ENCODE peak calls at places on chromosomes 2 and 18, in eight cellular contexts. T, P, J, M, N, G, A and S are unnamed samples.

GRCh38 chr2:143574069-143574468 is 444.9 kb downstream of the ARHGAP15 start:
- DNase-seq in A (no peak), M (no peak), J (no peak), N (no peak), G (no peak), T (no peak), P (no peak), S (no peak)

GRCh38 chr2:10162586-10163497 is 40.3 kb downstream of the RRM2 start:
- DNase-seq in G (peak), P (no peak), J (no peak), T (no peak), A (no peak), M (no peak), N (no peak), S (no peak)

GRCh38 chr2:231676243-231676642 is 32.1 kb upstream of the PTMA start:
- DNase-seq in A (no peak), J (no peak), M (no peak), G (peak), T (no peak), P (no peak), N (no peak), S (no peak)

GRCh38 chr18:11553098-11553940 is 56.1 kb upstream of the SLC35G4 start:
- DNase-seq in G (peak), N (no peak), T (no peak), M (no peak), J (no peak), P (no peak), A (peak), S (no peak)

GRCh38 chr18:26902296-26902695 is 36.8 kb upstream of the AQP4 start:
- DNase-seq in N (no peak), P (no peak), A (no peak), T (no peak), J (no peak), G (no peak), M (no peak), S (no peak)

GRCh38 chr18:78884502-78884901 is 95.1 kb upstream of the SALL3 start:
- DNase-seq in P (no peak), N (no peak), A (no peak), M (no peak), J (no peak), G (no peak), T (no peak), S (no peak)

GRCh38 chr2:120262761-120263428 is 10.2 kb downstream of the RALB start:
- DNase-seq in J (no peak), P (no peak), N (no peak), T (no peak), G (no peak), A (no peak), M (no peak), S (no peak)

GRCh38 chr2:41061371-41061770 is 609.5 kb upstream of the SLC8A1 start:
- DNase-seq in N (no peak), M (no peak), T (no peak), A (no peak), J (no peak), P (no peak), G (no peak), S (no peak)

GRCh38 chr18:5309888-5310470 is 14.5 kb upstream of the ZBTB14 start:
- DNase-seq in T (no peak), M (no peak), P (no peak), J (peak), A (no peak), G (no peak), N (no peak), S (no peak)

GRCh38 chr2:227460079-227460485 is 11.9 kb upstream of the AGFG1 start:
- DNase-seq in T (peak), N (no peak), A (no peak), G (no peak), M (peak), J (peak), P (no peak), S (no peak)

GRCh38 chr2:71240794-71241193 is 13.9 kb upstream of the PAIP2B start:
- DNase-seq in J (no peak), A (no peak), P (no peak), M (no peak), T (no peak), G (no peak), N (no peak), S (no peak)

GRCh38 chr18:23317975-23318675 is 135.0 kb upstream of the RIOK3 start:
- DNase-seq in P (no peak), G (no peak), T (no peak), N (no peak), M (no peak), A (no peak), J (no peak), S (no peak)

GRCh38 chr2:20190862-20191713 is 33.8 kb downstream of the SDC1 start:
- DNase-seq in J (no peak), T (no peak), A (peak), P (no peak), G (peak), M (no peak), N (no peak), S (no peak)

GRCh38 chr2:239440511-239440959 is 39.7 kb upstream of the HDAC4 start:
- DNase-seq in G (no peak), N (peak), M (no peak), P (no peak), J (no peak), A (no peak), T (no peak), S (no peak)

GRCh38 chr2:134594399-134594798 is 124.4 kb downstream of the TMEM163 start:
- DNase-seq in G (no peak), T (no peak), J (no peak), P (no peak), N (no peak), M (no peak), A (no peak), S (no peak)

GRCh38 chr2:158184556-158185343 is 83.1 kb downstream of the UPP2 start:
- DNase-seq in J (no peak), N (no peak), M (no peak), G (no peak), T (no peak), A (no peak), P (no peak), S (no peak)

GRCh38 chr2:71611247-71611646 is 157.9 kb downstream of the DYSF start:
- DNase-seq in A (no peak), M (no peak), G (peak), J (no peak), T (no peak), N (no peak), P (peak), S (peak)

GRCh38 chr2:238286551-238286950 is 1.9 kb downstream of the PER2 start:
- DNase-seq in A (no peak), M (no peak), P (peak), T (peak), J (no peak), N (peak), G (no peak), S (peak)

GRCh38 chr2:28009732-28010131 is 119.2 kb downstream of the BABAM2 start:
- DNase-seq in J (no peak), G (no peak), M (no peak), N (no peak), T (no peak), P (no peak), A (no peak), S (no peak)

GRCh38 chr2:225599856-225600255 is 200.3 kb downstream of the NYAP2 start:
- DNase-seq in J (no peak), T (no peak), M (no peak), P (no peak), G (no peak), A (no peak), N (no peak), S (no peak)

DNA sequence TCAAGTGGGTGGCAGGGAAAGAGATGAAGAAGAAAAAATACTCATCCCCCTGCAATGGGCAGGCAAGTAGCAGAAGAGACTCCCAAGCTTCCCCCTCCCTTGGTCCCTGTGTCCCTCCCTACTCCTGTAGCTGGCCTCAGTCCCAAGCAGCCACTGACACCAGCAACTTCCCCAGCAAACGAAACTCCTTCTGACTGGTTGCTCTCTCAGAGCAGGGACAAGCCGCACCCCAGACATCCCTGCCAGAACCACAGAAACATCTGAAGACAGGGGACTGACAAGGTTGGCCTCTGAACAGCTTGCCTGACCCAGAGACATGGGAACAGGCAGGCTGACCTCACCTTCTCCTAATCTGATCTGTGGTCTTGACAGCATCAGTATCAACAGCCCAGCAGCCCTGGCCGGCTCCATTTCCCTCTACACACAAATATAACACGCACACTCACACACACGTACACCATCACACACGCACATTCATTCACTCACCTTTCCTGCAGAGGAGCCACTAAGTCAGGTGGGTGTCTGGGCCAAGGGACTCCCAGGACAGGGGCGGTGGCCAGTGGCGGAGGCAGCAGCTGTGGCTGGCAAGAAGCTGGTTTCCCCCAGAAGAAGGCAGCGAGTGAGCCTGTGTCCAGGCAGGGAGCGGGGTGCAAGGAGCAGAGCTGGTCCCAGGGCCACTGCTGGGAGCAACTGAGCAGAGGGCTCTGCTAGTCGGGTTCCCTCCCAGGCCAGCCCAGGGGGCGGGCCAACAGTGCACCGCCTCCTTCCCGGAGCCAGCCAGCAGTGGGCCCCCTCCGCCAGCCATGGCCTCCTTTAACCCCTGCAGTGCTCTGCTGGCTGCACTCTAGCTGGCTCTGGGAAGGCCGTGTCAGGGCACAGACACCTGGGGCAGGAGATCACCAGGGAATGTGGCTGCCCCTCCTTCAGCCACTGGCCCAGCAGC is 59.1 kb downstream of the TNS1 start:
- DNase-seq in G (peak), M (no peak), T (peak), A (peak), P (peak), N (peak), J (no peak), S (peak)
- H3K27ac ChIP-seq in G (no peak), M (no peak), T (peak), A (peak), P (peak), N (peak), J (no peak), S (peak)

DNA sequence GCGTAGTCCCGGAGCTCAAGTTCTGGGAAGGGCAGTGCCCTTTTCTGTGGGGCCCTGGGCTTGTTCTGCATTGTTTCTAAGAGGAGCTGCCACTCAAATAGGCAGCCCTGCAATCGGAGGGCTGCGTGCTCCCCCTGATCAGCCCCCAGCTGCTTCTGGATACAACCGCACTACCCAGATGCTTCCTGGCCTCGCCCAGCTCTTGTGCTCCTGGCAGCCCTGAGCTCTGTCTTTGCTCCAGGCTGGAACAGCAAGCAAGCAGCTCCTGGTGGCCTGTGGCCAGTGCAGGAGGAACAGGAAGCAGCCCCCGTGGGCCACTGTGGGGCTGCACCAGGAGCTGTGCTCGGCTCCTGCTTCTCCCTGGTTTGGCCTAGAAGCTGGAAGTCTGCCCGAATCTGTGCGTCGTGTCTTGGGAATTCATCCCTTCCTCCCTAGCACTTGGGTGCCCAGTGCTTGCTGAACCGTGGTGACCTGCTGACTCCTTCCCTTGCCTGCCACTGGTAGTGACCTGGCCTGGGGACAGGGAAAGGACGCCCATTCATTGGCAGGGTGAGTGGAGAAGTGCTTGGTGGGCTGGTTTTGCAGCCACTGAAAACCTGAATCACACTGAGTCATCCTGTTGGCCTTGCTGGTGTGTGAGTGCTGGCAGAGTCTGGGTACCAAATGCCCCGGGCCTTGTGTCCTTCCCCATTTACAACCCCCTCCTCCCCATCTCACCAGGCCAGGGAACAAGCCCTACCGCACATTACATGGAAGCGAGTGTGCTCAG is 27.3 kb upstream of the NTSR2 start:
- DNase-seq in G (no peak), M (no peak), J (no peak), A (peak), N (no peak), T (peak), P (peak), S (no peak)
- H3K27ac ChIP-seq in G (no peak), M (no peak), J (no peak), A (peak), N (peak), T (peak), P (peak), S (peak)

DNA sequence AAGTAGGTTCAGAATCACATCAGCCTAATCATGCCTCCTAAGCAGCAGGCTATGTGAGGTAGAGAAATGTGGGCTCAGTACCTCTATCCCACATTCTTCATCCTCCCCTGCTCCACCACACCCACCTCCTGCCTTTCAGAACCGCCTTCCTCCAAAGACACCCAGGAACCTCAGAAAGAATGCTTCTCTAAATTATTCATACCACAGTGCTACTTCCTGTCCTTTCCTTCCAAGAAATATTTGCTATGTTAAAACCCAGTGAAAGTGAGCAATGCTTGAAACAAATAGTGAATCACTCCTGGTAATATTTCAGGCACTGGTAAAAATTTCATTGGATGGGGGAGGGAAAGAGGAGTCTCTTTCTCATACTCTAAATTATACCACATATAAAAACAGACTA is 24.0 kb upstream of the CREB1 start:
- DNase-seq in N (no peak), M (no peak), J (no peak), P (no peak), T (no peak), G (no peak), A (peak), S (no peak)
- H3K27ac ChIP-seq in N (no peak), M (no peak), J (no peak), P (peak), T (no peak), G (no peak), A (peak), S (no peak)

GRCh38 chr2:146143971-146144370 is 1624.1 kb upstream of the ZEB2 start:
- DNase-seq in N (no peak), P (no peak), T (no peak), G (no peak), M (no peak), A (no peak), J (no peak), S (no peak)
- H3K27ac ChIP-seq in N (no peak), P (no peak), T (no peak), G (no peak), M (no peak), A (no peak), J (no peak), S (no peak)

GRCh38 chr2:209696836-209697711 is 74.6 kb upstream of the UNC80 start:
- DNase-seq in T (no peak), P (no peak), J (no peak), A (no peak), G (no peak), M (no peak), N (no peak), S (no peak)

GRCh38 chr2:209702775-209703174 is 68.9 kb upstream of the UNC80 start:
- DNase-seq in T (no peak), G (no peak), A (no peak), P (no peak), J (no peak), N (no peak), M (no peak), S (no peak)
- H3K27ac ChIP-seq in T (no peak), G (no peak), A (no peak), P (no peak), J (no peak), N (no peak), M (no peak), S (no peak)

DNA sequence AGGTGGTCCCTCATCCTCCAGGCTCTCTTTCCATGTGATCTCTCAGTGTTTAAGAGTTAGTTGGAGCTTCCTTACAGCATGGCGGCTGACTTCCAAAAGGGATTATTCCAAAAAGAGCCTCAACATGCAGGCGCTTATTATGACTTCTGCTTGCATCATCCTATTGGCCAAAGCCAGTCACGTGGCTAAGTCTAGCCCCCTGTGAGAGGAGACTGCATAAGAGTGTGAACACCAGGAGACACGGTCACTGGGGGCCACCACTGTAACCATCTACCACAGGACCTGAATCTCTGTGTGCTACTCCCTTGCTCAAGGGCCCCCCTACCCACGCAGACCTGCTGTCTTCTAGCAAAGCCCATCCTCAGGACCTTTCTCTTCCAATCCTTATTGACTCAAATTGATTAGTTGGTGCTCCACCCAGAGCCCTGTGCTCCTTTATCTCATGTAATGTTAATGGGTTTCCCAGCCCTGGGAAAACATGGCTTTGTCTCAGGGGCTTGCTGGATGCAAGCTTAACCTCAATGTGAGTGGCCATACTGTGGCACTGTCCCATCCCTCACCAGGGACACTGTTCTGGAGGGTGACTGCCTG is 4.0 kb downstream of the IL1RN start:
- DNase-seq in T (no peak), G (no peak), J (no peak), N (no peak), A (no peak), M (no peak), P (no peak), S (no peak)
- H3K27ac ChIP-seq in T (no peak), G (no peak), J (no peak), N (no peak), A (no peak), M (no peak), P (no peak), S (no peak)

DNA sequence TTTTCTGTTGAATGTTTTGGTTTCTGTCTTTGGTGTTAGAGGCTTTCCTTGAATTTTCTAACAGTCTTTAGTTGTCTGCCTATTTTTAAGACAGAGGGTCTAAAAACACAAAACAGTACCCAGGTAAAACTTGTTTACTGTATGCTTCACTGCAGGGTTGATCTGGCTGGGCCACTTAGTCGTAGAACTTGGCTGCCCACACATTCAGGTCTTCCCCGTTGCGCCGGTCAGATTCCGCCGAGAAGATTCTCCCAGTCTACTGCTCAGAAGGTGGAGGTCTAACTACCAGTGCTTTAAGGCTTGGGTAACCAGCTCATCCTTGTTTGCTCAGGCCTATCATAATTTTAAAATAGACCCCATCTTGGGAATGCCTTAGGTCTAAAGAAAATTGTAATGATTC is 24.6 kb upstream of the DNAH6 start:
- DNase-seq in A (no peak), N (no peak), J (no peak), T (no peak), M (no peak), G (no peak), P (no peak), S (no peak)
- H3K27ac ChIP-seq in A (no peak), N (no peak), J (no peak), T (no peak), M (no peak), G (no peak), P (no peak), S (no peak)

DNA sequence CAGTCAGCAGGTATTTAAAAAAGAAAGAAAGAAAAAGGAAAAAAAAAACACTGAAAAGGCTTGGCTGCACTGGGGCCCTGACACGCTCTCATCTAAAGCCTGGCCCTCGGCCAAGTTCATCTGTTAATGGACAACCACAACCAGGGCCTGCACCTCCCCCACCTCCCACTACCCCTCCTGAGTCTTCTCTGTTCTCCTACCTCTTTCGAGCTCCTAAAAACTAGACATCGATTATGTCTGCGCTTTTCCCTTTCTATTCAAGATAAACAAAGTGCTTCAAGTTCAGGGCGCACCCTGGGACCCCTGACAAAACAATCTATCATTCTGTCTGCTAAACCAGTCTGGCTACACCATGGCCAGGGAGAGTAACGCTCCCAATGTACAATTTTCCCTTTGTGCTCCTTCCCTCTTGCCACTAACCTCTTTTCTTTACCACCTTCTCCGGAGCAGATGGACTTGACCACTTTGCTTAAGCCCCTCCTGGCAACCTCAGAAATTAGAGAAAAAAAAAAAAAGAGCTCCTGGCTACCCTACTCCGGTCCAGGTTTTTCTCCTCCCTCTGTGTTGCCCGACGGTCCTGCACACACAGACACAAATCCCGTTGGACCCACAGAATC is 22.7 kb downstream of the BCL11A start:
- DNase-seq in M (no peak), T (no peak), A (no peak), P (peak), N (no peak), G (peak), J (no peak), S (peak)
- H3K27ac ChIP-seq in M (no peak), T (no peak), A (no peak), P (no peak), N (no peak), G (peak), J (no peak), S (no peak)

GRCh38 chr18:33269223-33269622 is 171.3 kb downstream of the CCDC178 start:
- DNase-seq in P (no peak), M (no peak), J (no peak), G (no peak), A (no peak), T (no peak), N (no peak), S (no peak)
- H3K27ac ChIP-seq in P (no peak), M (no peak), J (no peak), G (no peak), A (no peak), T (no peak), N (no peak), S (no peak)

GRCh38 chr18:46356278-46357033 is 252.3 kb downstream of the HAUS1 start:
- DNase-seq in A (no peak), G (no peak), P (no peak), M (no peak), N (no peak), T (no peak), J (no peak), S (no peak)
- H3K27ac ChIP-seq in A (no peak), G (no peak), P (no peak), M (no peak), N (no peak), T (no peak), J (no peak), S (no peak)